ENCODE peak calls at places on chromosome 9, in seven cellular contexts. One of them, this sample, is unnamed.

GRCh38 chr9:131539223-131539923 is 6.0 kb upstream of the PRRT1B start:
- DNase-seq in cardiac muscle cell: no peak
- DNase-seq in fibroblast of pulmonary artery: no peak
- DNase-seq in A673: no peak
- DNase-seq in stomach: no peak
- DNase-seq in tibial nerve: no peak
- DNase-seq in body of pancreas: no peak
- DNase-seq in this sample: no peak

GRCh38 chr9:130938652-130939404 is at the start of gene FIBCD1:
- DNase-seq in cardiac muscle cell: peak
- DNase-seq in fibroblast of pulmonary artery: no peak
- DNase-seq in A673: peak
- DNase-seq in stomach: no peak
- DNase-seq in tibial nerve: no peak
- DNase-seq in body of pancreas: no peak
- DNase-seq in this sample: peak

GRCh38 chr9:108889649-108890067 is 27.6 kb downstream of the ACTL7A start:
- DNase-seq in cardiac muscle cell: peak
- DNase-seq in fibroblast of pulmonary artery: peak
- DNase-seq in A673: no peak
- DNase-seq in stomach: no peak
- DNase-seq in tibial nerve: no peak
- DNase-seq in body of pancreas: no peak
- DNase-seq in this sample: peak

GRCh38 chr9:137069508-137070071 is 767 bp downstream of the SAPCD2 start:
- DNase-seq in cardiac muscle cell: peak
- DNase-seq in fibroblast of pulmonary artery: no peak
- DNase-seq in A673: no peak
- DNase-seq in stomach: no peak
- DNase-seq in tibial nerve: no peak
- DNase-seq in body of pancreas: no peak
- DNase-seq in this sample: no peak

GRCh38 chr9:104841601-104842106 is 77.7 kb downstream of the NIPSNAP3B start:
- DNase-seq in cardiac muscle cell: no peak
- DNase-seq in fibroblast of pulmonary artery: no peak
- DNase-seq in A673: no peak
- DNase-seq in stomach: no peak
- DNase-seq in tibial nerve: no peak
- DNase-seq in body of pancreas: no peak
- DNase-seq in this sample: no peak

GRCh38 chr9:675697-676370 is 165.7 kb upstream of the DMRT1 start:
- DNase-seq in cardiac muscle cell: no peak
- DNase-seq in fibroblast of pulmonary artery: no peak
- DNase-seq in A673: no peak
- DNase-seq in stomach: no peak
- DNase-seq in tibial nerve: no peak
- DNase-seq in body of pancreas: no peak
- DNase-seq in this sample: no peak

GRCh38 chr9:5510360-5510931 is at the start of gene PDCD1LG2:
- DNase-seq in cardiac muscle cell: no peak
- DNase-seq in fibroblast of pulmonary artery: peak
- DNase-seq in A673: no peak
- DNase-seq in stomach: no peak
- DNase-seq in tibial nerve: no peak
- DNase-seq in body of pancreas: no peak
- DNase-seq in this sample: peak

GRCh38 chr9:103361906-103362305 is 366.8 kb downstream of the CYLC2 start:
- DNase-seq in cardiac muscle cell: no peak
- DNase-seq in fibroblast of pulmonary artery: no peak
- DNase-seq in A673: no peak
- DNase-seq in stomach: no peak
- DNase-seq in tibial nerve: no peak
- DNase-seq in body of pancreas: no peak
- DNase-seq in this sample: no peak

GRCh38 chr9:22040760-22041159 is 31.7 kb upstream of the CDKN2B start:
- DNase-seq in cardiac muscle cell: no peak
- DNase-seq in fibroblast of pulmonary artery: peak
- DNase-seq in A673: no peak
- DNase-seq in stomach: no peak
- DNase-seq in tibial nerve: no peak
- DNase-seq in body of pancreas: no peak
- DNase-seq in this sample: peak

GRCh38 chr9:95105519-95106287 is 211.8 kb downstream of the FANCC start:
- DNase-seq in cardiac muscle cell: no peak
- DNase-seq in fibroblast of pulmonary artery: no peak
- DNase-seq in A673: no peak
- DNase-seq in stomach: no peak
- DNase-seq in tibial nerve: no peak
- DNase-seq in body of pancreas: no peak
- DNase-seq in this sample: no peak

GRCh38 chr9:111833941-111834340 is 39.2 kb upstream of the SHOC1 start:
- DNase-seq in cardiac muscle cell: no peak
- DNase-seq in fibroblast of pulmonary artery: peak
- DNase-seq in A673: no peak
- DNase-seq in stomach: no peak
- DNase-seq in tibial nerve: no peak
- DNase-seq in body of pancreas: no peak
- DNase-seq in this sample: peak

GRCh38 chr9:131398204-131398603 is 4.3 kb downstream of the PRRC2B start:
- DNase-seq in cardiac muscle cell: no peak
- DNase-seq in fibroblast of pulmonary artery: no peak
- DNase-seq in A673: no peak
- DNase-seq in stomach: peak
- DNase-seq in tibial nerve: no peak
- DNase-seq in body of pancreas: peak
- DNase-seq in this sample: no peak

GRCh38 chr9:117044241-117044640 is 357.1 kb downstream of the TRIM32 start:
- DNase-seq in cardiac muscle cell: peak
- DNase-seq in fibroblast of pulmonary artery: no peak
- DNase-seq in A673: no peak
- DNase-seq in stomach: no peak
- DNase-seq in tibial nerve: no peak
- DNase-seq in body of pancreas: no peak
- DNase-seq in this sample: no peak

GRCh38 chr9:123268950-123269302 is 540 bp upstream of the STRBP start:
- DNase-seq in cardiac muscle cell: no peak
- DNase-seq in fibroblast of pulmonary artery: no peak
- DNase-seq in A673: no peak
- DNase-seq in stomach: no peak
- DNase-seq in tibial nerve: no peak
- DNase-seq in body of pancreas: no peak
- DNase-seq in this sample: no peak

GRCh38 chr9:131707050-131707449 is 32.8 kb downstream of the RAPGEF1 start:
- DNase-seq in cardiac muscle cell: no peak
- DNase-seq in fibroblast of pulmonary artery: no peak
- DNase-seq in A673: no peak
- DNase-seq in stomach: no peak
- DNase-seq in tibial nerve: no peak
- DNase-seq in body of pancreas: no peak
- DNase-seq in this sample: no peak

GRCh38 chr9:99092643-99093491 is 12.0 kb upstream of the TGFBR1 start:
- DNase-seq in cardiac muscle cell: no peak
- DNase-seq in fibroblast of pulmonary artery: no peak
- DNase-seq in A673: no peak
- DNase-seq in stomach: no peak
- DNase-seq in tibial nerve: no peak
- DNase-seq in body of pancreas: no peak
- DNase-seq in this sample: no peak

GRCh38 chr9:18333157-18333556 is 140.8 kb upstream of the ADAMTSL1 start:
- DNase-seq in cardiac muscle cell: no peak
- DNase-seq in fibroblast of pulmonary artery: peak
- DNase-seq in A673: no peak
- DNase-seq in stomach: no peak
- DNase-seq in tibial nerve: no peak
- DNase-seq in body of pancreas: no peak
- DNase-seq in this sample: peak

GRCh38 chr9:84583866-84584265 is 85.7 kb upstream of the NTRK2 start:
- DNase-seq in cardiac muscle cell: no peak
- DNase-seq in fibroblast of pulmonary artery: no peak
- DNase-seq in A673: no peak
- DNase-seq in stomach: no peak
- DNase-seq in tibial nerve: no peak
- DNase-seq in body of pancreas: no peak
- DNase-seq in this sample: no peak

GRCh38 chr9:6827370-6827949 is 69.7 kb downstream of the KDM4C start:
- DNase-seq in cardiac muscle cell: peak
- DNase-seq in fibroblast of pulmonary artery: peak
- DNase-seq in A673: peak
- DNase-seq in stomach: no peak
- DNase-seq in tibial nerve: no peak
- DNase-seq in body of pancreas: peak
- DNase-seq in this sample: peak

GRCh38 chr9:128274245-128274644 is 1.6 kb downstream of the GOLGA2 start:
- DNase-seq in cardiac muscle cell: no peak
- DNase-seq in fibroblast of pulmonary artery: no peak
- DNase-seq in A673: no peak
- DNase-seq in stomach: no peak
- DNase-seq in tibial nerve: no peak
- DNase-seq in body of pancreas: no peak
- DNase-seq in this sample: no peak
- H3K4me3 ChIP-seq in cardiac muscle cell: no peak
- H3K4me3 ChIP-seq in fibroblast of pulmonary artery: peak
- H3K4me3 ChIP-seq in A673: peak
- H3K4me3 ChIP-seq in stomach: no peak
- H3K4me3 ChIP-seq in tibial nerve: peak
- H3K4me3 ChIP-seq in body of pancreas: no peak
- H3K4me3 ChIP-seq in this sample: peak

DNA sequence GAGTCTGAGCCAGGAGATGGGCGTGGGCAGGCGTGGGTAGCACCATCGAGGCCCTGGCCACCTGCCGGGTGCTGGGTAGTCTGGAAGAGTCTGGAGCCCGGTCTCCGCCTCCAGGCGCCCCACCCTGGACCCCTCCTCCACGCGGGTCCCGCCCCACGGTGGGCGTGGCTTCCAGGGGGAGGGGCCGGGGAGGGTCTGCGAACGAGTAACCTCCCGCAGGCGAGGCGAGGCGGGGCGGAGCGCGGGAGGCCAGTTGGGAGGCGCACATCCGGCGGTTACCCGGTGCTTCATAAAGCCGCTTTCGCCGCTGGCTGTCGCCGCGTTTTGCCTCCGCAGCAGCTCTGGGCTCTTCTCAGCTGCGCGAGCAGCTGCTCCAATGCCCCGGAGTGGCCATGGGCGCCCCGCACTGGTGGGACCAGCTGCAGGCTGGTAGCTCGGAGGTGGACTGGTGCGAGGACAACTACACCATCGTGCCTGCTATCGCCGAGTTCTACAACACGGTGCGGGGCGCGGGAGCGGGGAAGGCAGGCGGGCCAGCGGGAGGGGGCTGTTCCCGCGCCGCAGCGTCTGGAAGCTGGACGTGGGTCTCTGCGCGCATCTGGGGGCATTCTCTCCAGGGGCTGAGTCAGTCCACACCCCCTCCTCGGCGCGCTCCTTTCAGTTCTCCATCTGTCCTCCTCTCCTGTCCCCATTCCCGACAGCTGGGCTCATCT is at the start of gene ACER2:
- DNase-seq in cardiac muscle cell: peak
- DNase-seq in fibroblast of pulmonary artery: peak
- DNase-seq in A673: peak
- DNase-seq in stomach: peak
- DNase-seq in tibial nerve: peak
- DNase-seq in body of pancreas: peak
- DNase-seq in this sample: peak
- TF ChIP-seq CTCF in cardiac muscle cell: peak
- TF ChIP-seq CTCF in fibroblast of pulmonary artery: peak
- TF ChIP-seq CTCF in A673: peak
- TF ChIP-seq CTCF in stomach: no peak
- TF ChIP-seq CTCF in tibial nerve: no peak
- TF ChIP-seq CTCF in body of pancreas: no peak
- TF ChIP-seq CTCF in this sample: no peak

GRCh38 chr9:76567086-76567485 is 108.1 kb downstream of the GCNT1 start:
- DNase-seq in cardiac muscle cell: no peak
- DNase-seq in fibroblast of pulmonary artery: no peak
- DNase-seq in A673: no peak
- DNase-seq in stomach: no peak
- DNase-seq in tibial nerve: no peak
- DNase-seq in body of pancreas: no peak
- DNase-seq in this sample: peak

GRCh38 chr9:76570820-76571219 is 111.8 kb downstream of the GCNT1 start:
- DNase-seq in cardiac muscle cell: no peak
- DNase-seq in fibroblast of pulmonary artery: no peak
- DNase-seq in A673: no peak
- DNase-seq in stomach: no peak
- DNase-seq in tibial nerve: no peak
- DNase-seq in body of pancreas: no peak
- DNase-seq in this sample: no peak

GRCh38 chr9:76574171-76574767 is 115.3 kb downstream of the GCNT1 start:
- DNase-seq in cardiac muscle cell: no peak
- DNase-seq in fibroblast of pulmonary artery: no peak
- DNase-seq in A673: no peak
- DNase-seq in stomach: no peak
- DNase-seq in tibial nerve: no peak
- DNase-seq in body of pancreas: peak
- DNase-seq in this sample: peak

GRCh38 chr9:76572205-76572550 is 113.2 kb downstream of the GCNT1 start:
- DNase-seq in cardiac muscle cell: no peak
- DNase-seq in fibroblast of pulmonary artery: no peak
- DNase-seq in A673: no peak
- DNase-seq in stomach: no peak
- DNase-seq in tibial nerve: no peak
- DNase-seq in body of pancreas: no peak
- DNase-seq in this sample: no peak

DNA sequence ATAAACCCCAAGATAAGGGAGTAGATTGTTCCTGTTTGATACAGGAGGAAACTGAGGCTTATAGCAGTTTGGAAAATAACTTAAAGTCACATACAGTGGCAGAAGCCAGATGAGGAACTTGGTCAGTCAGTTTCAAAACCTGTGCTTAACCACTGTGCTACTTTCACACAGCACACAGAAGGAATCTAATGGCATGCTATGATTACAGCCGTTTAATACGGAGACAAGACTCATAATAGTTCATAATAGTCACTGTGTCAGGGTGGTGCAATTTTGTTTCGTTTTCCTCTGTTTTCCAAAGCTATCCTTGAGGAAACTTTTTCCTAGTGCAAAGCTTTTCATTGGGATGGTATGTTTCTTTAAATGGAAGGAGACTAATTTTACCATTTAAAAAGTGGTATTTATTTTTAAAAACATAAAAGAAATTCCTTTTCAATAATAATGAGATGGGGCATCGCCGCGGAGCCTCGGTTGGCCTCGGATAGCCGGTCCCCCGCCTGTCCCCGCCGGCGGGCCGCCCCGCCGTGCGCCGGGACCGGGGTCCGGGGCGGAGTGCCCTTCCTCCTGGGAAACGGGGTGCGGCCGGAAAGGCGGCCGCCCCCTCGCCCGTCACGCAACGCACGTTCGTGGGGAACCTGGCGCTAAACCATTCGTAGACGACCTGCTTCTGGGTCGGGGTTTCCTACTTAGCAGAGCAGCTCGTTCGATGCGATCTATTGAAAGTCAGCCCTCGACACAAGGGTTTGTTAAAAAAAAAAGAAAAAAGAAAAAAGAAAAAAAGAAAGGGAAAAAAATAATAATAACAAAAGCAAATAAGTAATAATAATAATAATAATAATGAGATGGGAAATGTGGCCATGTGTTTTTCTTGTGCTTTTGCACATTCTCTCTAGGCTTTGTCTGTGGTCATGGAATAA is 112.6 kb downstream of the GCNT1 start:
- DNase-seq in cardiac muscle cell: no peak
- DNase-seq in fibroblast of pulmonary artery: peak
- DNase-seq in A673: no peak
- DNase-seq in stomach: no peak
- DNase-seq in tibial nerve: no peak
- DNase-seq in body of pancreas: no peak
- DNase-seq in this sample: peak
- H3K4me3 ChIP-seq in cardiac muscle cell: peak
- H3K4me3 ChIP-seq in fibroblast of pulmonary artery: peak
- H3K4me3 ChIP-seq in A673: no peak
- H3K4me3 ChIP-seq in stomach: peak
- H3K4me3 ChIP-seq in tibial nerve: peak
- H3K4me3 ChIP-seq in body of pancreas: no peak
- H3K4me3 ChIP-seq in this sample: peak

GRCh38 chr9:129887210-129888084 is 52.2 kb downstream of the USP20 start:
- DNase-seq in cardiac muscle cell: no peak
- DNase-seq in fibroblast of pulmonary artery: peak
- DNase-seq in A673: peak
- DNase-seq in stomach: no peak
- DNase-seq in tibial nerve: no peak
- DNase-seq in body of pancreas: no peak
- DNase-seq in this sample: peak
- TF ChIP-seq CTCF in cardiac muscle cell: peak
- TF ChIP-seq CTCF in fibroblast of pulmonary artery: peak
- TF ChIP-seq CTCF in A673: no peak
- TF ChIP-seq CTCF in stomach: no peak
- TF ChIP-seq CTCF in tibial nerve: no peak
- TF ChIP-seq CTCF in body of pancreas: no peak
- TF ChIP-seq CTCF in this sample: peak